ENCODE peak calls at places on chromosomes 5 and 9, in nine cellular contexts. Q is fibroblast of mammary gland, U is psoas muscle, A is NCI-H748 treated with DMSO at 0.1 percent for 48 hours, M is kidney tubule cell, Y is D341Med, P is ovary, W is AG10803, R is ureter. F is an unnamed sample.
A peak's percentile ranks its signal among the peaks of the same experiment; 100 is the strongest.

GRCh38 chr5:22916393-22916792 is 63.2 kb upstream of the CDH12 start:
- DNase-seq in Y (no peak), Q (no peak), U (no peak), M (no peak), W (no peak), R (no peak), A (no peak), P (no peak), F (no peak)

GRCh38 chr9:33524431-33524947 is 438 bp downstream of the ANKRD18B start:
- DNase-seq in Y (peak; percentile 20), Q (no peak), P (no peak), U (no peak), W (no peak), M (peak; percentile 16), R (no peak), A (no peak), F (no peak)

GRCh38 chr9:71763752-71764332 is 4.5 kb downstream of the CEMIP2 start:
- DNase-seq in Q (peak; percentile 54), U (no peak), A (no peak), W (peak; percentile 86), P (no peak), M (peak; percentile 37), R (no peak), Y (no peak), F (no peak)

GRCh38 chr9:121267689-121268597 is at the start of gene GSN:
- DNase-seq in P (peak; percentile 89), U (peak; percentile 89), A (peak; percentile 31), Y (peak; percentile 89), M (peak; percentile 75), R (peak; percentile 89), W (peak; percentile 66), Q (peak; percentile 63), F (peak; percentile 81)

GRCh38 chr5:88833371-88834107 is 49.4 kb downstream of the MEF2C start:
- DNase-seq in Y (no peak), W (peak; percentile 57), M (no peak), P (peak; percentile 62), U (no peak), R (no peak), Q (peak; percentile 72), A (no peak), F (no peak)

GRCh38 chr5:76082790-76083554 is at the start of gene SV2C:
- DNase-seq in Y (peak; percentile 78), A (peak; percentile 54), U (peak; percentile 49), P (no peak), W (no peak), Q (no peak), M (peak; percentile 38), R (no peak), F (no peak)

GRCh38 chr5:56310711-56311204 is 77.6 kb upstream of the ANKRD55 start:
- DNase-seq in R (no peak), Q (peak; percentile 17), M (no peak), P (no peak), W (no peak), U (no peak), A (no peak), Y (peak; percentile 77), F (no peak)

GRCh38 chr5:82054004-82054710 is 82.3 kb downstream of the ATG10 start:
- DNase-seq in M (no peak), W (no peak), R (no peak), Q (no peak), U (no peak), Y (no peak), A (no peak), P (no peak), F (no peak)

GRCh38 chr5:125408582-125409069 is 662.2 kb upstream of the ZNF608 start:
- DNase-seq in Y (no peak), U (no peak), M (peak; percentile 100), Q (peak; percentile 96), P (no peak), A (peak; percentile 53), R (no peak), W (peak; percentile 82), F (no peak)

GRCh38 chr5:1658665-1659064 is 134.9 kb upstream of the LPCAT1 start:
- DNase-seq in W (no peak), M (no peak), Y (peak; percentile 11), A (peak; percentile 90), Q (no peak), U (peak; percentile 28), R (no peak), P (no peak), F (no peak)

GRCh38 chr9:93488239-93488638 is 34.9 kb upstream of the FAM120AOS start:
- DNase-seq in U (no peak), R (no peak), M (no peak), Y (no peak), P (no peak), Q (no peak), W (no peak), A (no peak), F (no peak)

GRCh38 chr5:105413406-105413990 is 1850.9 kb upstream of the NUDT12 start:
- DNase-seq in U (no peak), W (no peak), M (no peak), R (no peak), A (no peak), Y (no peak), Q (no peak), P (no peak), F (no peak)

GRCh38 chr9:87070331-87070730 is 123.0 kb upstream of the GAS1 start:
- DNase-seq in M (no peak), P (no peak), Y (no peak), W (no peak), R (no peak), U (no peak), A (no peak), Q (no peak), F (no peak)

GRCh38 chr5:485943-486491 is 38.2 kb downstream of the SLC9A3 start:
- DNase-seq in Q (no peak), U (no peak), Y (peak; percentile 78), A (no peak), M (no peak), R (no peak), P (no peak), W (no peak), F (no peak)

GRCh38 chr9:110895141-110895912 is 142.9 kb downstream of the LPAR1 start:
- DNase-seq in A (no peak), Q (no peak), M (no peak), W (peak; percentile 18), R (peak; percentile 48), P (peak; percentile 80), Y (no peak), U (peak; percentile 85), F (no peak)

GRCh38 chr5:13746026-13746425 is 198.5 kb downstream of the DNAH5 start:
- DNase-seq in W (no peak), P (no peak), Y (no peak), R (no peak), M (peak; percentile 49), A (no peak), U (no peak), Q (no peak), F (no peak)

GRCh38 chr9:15543033-15543791 is 9.6 kb upstream of the CCDC171 start:
- DNase-seq in W (no peak), R (no peak), Y (no peak), U (no peak), Q (peak; percentile 5), M (peak; percentile 33), A (no peak), P (no peak), F (no peak)

GRCh38 chr9:125568616-125569015 is 138.4 kb downstream of the MAPKAP1 start:
- DNase-seq in P (no peak), M (no peak), Y (no peak), Q (peak; percentile 22), A (no peak), R (no peak), U (no peak), W (peak; percentile 37), F (no peak)

GRCh38 chr9:120625222-120625621 is 45.3 kb upstream of the CDK5RAP2 start:
- DNase-seq in P (no peak), W (peak; percentile 12), Y (no peak), R (no peak), Q (peak; percentile 56), U (no peak), M (no peak), A (no peak), F (no peak)

GRCh38 chr9:121743441-121744001 is 92.1 kb downstream of the DAB2IP start:
- DNase-seq in M (peak; percentile 93), Q (peak; percentile 81), R (peak; percentile 82), P (peak; percentile 76), Y (no peak), W (peak; percentile 86), U (peak; percentile 93), A (no peak), F (peak; percentile 40)

GRCh38 chr9:136179761-136180160 is 25.2 kb downstream of the LHX3 start:
- DNase-seq in M (no peak), Y (no peak), R (no peak), W (no peak), P (no peak), A (no peak), Q (no peak), U (no peak), F (no peak)

GRCh38 chr5:93724791-93725190 is 16.6 kb downstream of the POU5F2 start:
- DNase-seq in A (no peak), P (no peak), U (no peak), R (no peak), Y (no peak), M (no peak), W (no peak), Q (peak; percentile 36), F (no peak)

GRCh38 chr9:124342946-124343485 is 72.2 kb downstream of the PSMB7 start:
- DNase-seq in M (peak; percentile 65), W (peak; percentile 89), Y (no peak), A (no peak), U (peak; percentile 91), Q (peak; percentile 89), R (peak; percentile 73), P (peak; percentile 77), F (peak; percentile 64)

GRCh38 chr5:11596185-11596584 is 308.1 kb downstream of the CTNND2 start:
- DNase-seq in Q (peak; percentile 7), Y (no peak), P (no peak), M (no peak), U (no peak), A (no peak), W (no peak), R (no peak), F (no peak)

GRCh38 chr5:4015709-4016108 is 420.1 kb downstream of the IRX1 start:
- DNase-seq in Y (no peak), P (no peak), A (no peak), Q (no peak), W (no peak), U (no peak), M (no peak), R (no peak), F (no peak)

GRCh38 chr5:14810941-14811573 is 60.5 kb downstream of the ANKH start:
- DNase-seq in U (no peak), W (no peak), Y (no peak), R (no peak), Q (no peak), M (no peak), A (no peak), P (no peak), F (no peak)

GRCh38 chr5:74206571-74207550 is 433.7 kb downstream of the ENC1 start:
- DNase-seq in M (peak; percentile 90), P (peak; percentile 85), Q (peak; percentile 79), W (peak; percentile 90), A (peak; percentile 99), Y (no peak), R (no peak), U (peak; percentile 86), F (no peak)

GRCh38 chr5:80837679-80838078 is 122.5 kb upstream of the RASGRF2 start:
- DNase-seq in M (no peak), U (no peak), R (no peak), P (no peak), Q (no peak), Y (no peak), W (no peak), A (no peak), F (no peak)

GRCh38 chr9:72497476-72498065 is 23.8 kb upstream of the TMC1 start:
- DNase-seq in W (no peak), R (no peak), U (no peak), M (no peak), Y (no peak), A (no peak), P (no peak), Q (no peak), F (no peak)

GRCh38 chr9:127448112-127448805 is 2.9 kb downstream of the RPL12 start:
- DNase-seq in U (no peak), M (peak; percentile 9), Y (no peak), P (no peak), Q (no peak), A (no peak), R (no peak), W (no peak), F (no peak)

GRCh38 chr5:84816746-84817547 is 432.3 kb upstream of the EDIL3 start:
- DNase-seq in P (no peak), U (no peak), W (no peak), R (no peak), A (peak; percentile 13), Y (no peak), Q (peak; percentile 1), M (no peak), F (no peak)